ENCODE peak calls at places on chromosome 13, in seven cellular contexts. One of them, this sample, is unnamed.

GRCh38 chr13:97978661-97979450 is 25.4 kb downstream of the IPO5 start:
- DNase-seq in activated T-cell treated with anti-CD3 and anti-CD28 coated beads for 24 hours: no peak
- DNase-seq in glomerular endothelial cell: no peak
- DNase-seq in SK-MEL-5: no peak
- DNase-seq in sciatic nerve: no peak
- DNase-seq in AG09319: no peak
- DNase-seq in naive thymus-derived CD8-positive, alpha-beta T cell: no peak
- DNase-seq in this sample: no peak

GRCh38 chr13:48505597-48506091 is 27.2 kb downstream of the RCBTB2 start:
- DNase-seq in activated T-cell treated with anti-CD3 and anti-CD28 coated beads for 24 hours: peak
- DNase-seq in glomerular endothelial cell: no peak
- DNase-seq in SK-MEL-5: no peak
- DNase-seq in sciatic nerve: no peak
- DNase-seq in AG09319: peak
- DNase-seq in naive thymus-derived CD8-positive, alpha-beta T cell: peak
- DNase-seq in this sample: no peak

GRCh38 chr13:43915451-43915850 is 35.7 kb downstream of the LACC1 start:
- DNase-seq in activated T-cell treated with anti-CD3 and anti-CD28 coated beads for 24 hours: no peak
- DNase-seq in glomerular endothelial cell: no peak
- DNase-seq in SK-MEL-5: no peak
- DNase-seq in sciatic nerve: no peak
- DNase-seq in AG09319: no peak
- DNase-seq in naive thymus-derived CD8-positive, alpha-beta T cell: no peak
- DNase-seq in this sample: no peak

GRCh38 chr13:97855570-97855970 is 97.9 kb upstream of the IPO5 start:
- DNase-seq in activated T-cell treated with anti-CD3 and anti-CD28 coated beads for 24 hours: no peak
- DNase-seq in glomerular endothelial cell: peak
- DNase-seq in SK-MEL-5: peak
- DNase-seq in sciatic nerve: no peak
- DNase-seq in AG09319: peak
- DNase-seq in naive thymus-derived CD8-positive, alpha-beta T cell: no peak
- DNase-seq in this sample: no peak

GRCh38 chr13:109626386-109627171 is 159.8 kb downstream of the IRS2 start:
- DNase-seq in activated T-cell treated with anti-CD3 and anti-CD28 coated beads for 24 hours: no peak
- DNase-seq in glomerular endothelial cell: no peak
- DNase-seq in SK-MEL-5: no peak
- DNase-seq in sciatic nerve: no peak
- DNase-seq in AG09319: no peak
- DNase-seq in naive thymus-derived CD8-positive, alpha-beta T cell: no peak
- DNase-seq in this sample: no peak

GRCh38 chr13:21079761-21080730 is 18.7 kb upstream of the LATS2 start:
- DNase-seq in activated T-cell treated with anti-CD3 and anti-CD28 coated beads for 24 hours: no peak
- DNase-seq in glomerular endothelial cell: peak
- DNase-seq in SK-MEL-5: peak
- DNase-seq in sciatic nerve: no peak
- DNase-seq in AG09319: peak
- DNase-seq in naive thymus-derived CD8-positive, alpha-beta T cell: no peak
- DNase-seq in this sample: peak

GRCh38 chr13:91721413-91721812 is 323.0 kb downstream of the GPC5 start:
- DNase-seq in activated T-cell treated with anti-CD3 and anti-CD28 coated beads for 24 hours: no peak
- DNase-seq in glomerular endothelial cell: no peak
- DNase-seq in SK-MEL-5: no peak
- DNase-seq in sciatic nerve: no peak
- DNase-seq in AG09319: no peak
- DNase-seq in naive thymus-derived CD8-positive, alpha-beta T cell: no peak
- DNase-seq in this sample: no peak

GRCh38 chr13:40148103-40148502 is 492.6 kb downstream of the COG6 start:
- DNase-seq in activated T-cell treated with anti-CD3 and anti-CD28 coated beads for 24 hours: peak
- DNase-seq in glomerular endothelial cell: no peak
- DNase-seq in SK-MEL-5: no peak
- DNase-seq in sciatic nerve: no peak
- DNase-seq in AG09319: no peak
- DNase-seq in naive thymus-derived CD8-positive, alpha-beta T cell: peak
- DNase-seq in this sample: no peak

GRCh38 chr13:21478881-21479808 is 20.0 kb upstream of the ZDHHC20 start:
- DNase-seq in activated T-cell treated with anti-CD3 and anti-CD28 coated beads for 24 hours: peak
- DNase-seq in glomerular endothelial cell: peak
- DNase-seq in SK-MEL-5: peak
- DNase-seq in sciatic nerve: no peak
- DNase-seq in AG09319: peak
- DNase-seq in naive thymus-derived CD8-positive, alpha-beta T cell: peak
- DNase-seq in this sample: peak

GRCh38 chr13:76745246-76746200 is 140.7 kb downstream of the KCTD12 start:
- DNase-seq in activated T-cell treated with anti-CD3 and anti-CD28 coated beads for 24 hours: no peak
- DNase-seq in glomerular endothelial cell: no peak
- DNase-seq in SK-MEL-5: no peak
- DNase-seq in sciatic nerve: no peak
- DNase-seq in AG09319: no peak
- DNase-seq in naive thymus-derived CD8-positive, alpha-beta T cell: no peak
- DNase-seq in this sample: no peak

GRCh38 chr13:33174980-33175379 is 110.6 kb downstream of the STARD13 start:
- DNase-seq in activated T-cell treated with anti-CD3 and anti-CD28 coated beads for 24 hours: no peak
- DNase-seq in glomerular endothelial cell: no peak
- DNase-seq in SK-MEL-5: no peak
- DNase-seq in sciatic nerve: no peak
- DNase-seq in AG09319: peak
- DNase-seq in naive thymus-derived CD8-positive, alpha-beta T cell: no peak
- DNase-seq in this sample: no peak

GRCh38 chr13:105665284-105665683 is 870.2 kb downstream of the EFNB2 start:
- DNase-seq in activated T-cell treated with anti-CD3 and anti-CD28 coated beads for 24 hours: no peak
- DNase-seq in glomerular endothelial cell: no peak
- DNase-seq in SK-MEL-5: no peak
- DNase-seq in sciatic nerve: no peak
- DNase-seq in AG09319: no peak
- DNase-seq in naive thymus-derived CD8-positive, alpha-beta T cell: no peak
- DNase-seq in this sample: peak

GRCh38 chr13:68304287-68304893 is 1074.3 kb upstream of the PCDH9 start:
- DNase-seq in activated T-cell treated with anti-CD3 and anti-CD28 coated beads for 24 hours: no peak
- DNase-seq in glomerular endothelial cell: no peak
- DNase-seq in SK-MEL-5: peak
- DNase-seq in sciatic nerve: no peak
- DNase-seq in AG09319: no peak
- DNase-seq in naive thymus-derived CD8-positive, alpha-beta T cell: no peak
- DNase-seq in this sample: peak

GRCh38 chr13:75687145-75687763 is 51.1 kb downstream of the LMO7 start:
- DNase-seq in activated T-cell treated with anti-CD3 and anti-CD28 coated beads for 24 hours: no peak
- DNase-seq in glomerular endothelial cell: no peak
- DNase-seq in SK-MEL-5: peak
- DNase-seq in sciatic nerve: no peak
- DNase-seq in AG09319: no peak
- DNase-seq in naive thymus-derived CD8-positive, alpha-beta T cell: no peak
- DNase-seq in this sample: no peak

GRCh38 chr13:113002206-113002821 is 33.3 kb downstream of the MCF2L start:
- DNase-seq in activated T-cell treated with anti-CD3 and anti-CD28 coated beads for 24 hours: no peak
- DNase-seq in glomerular endothelial cell: no peak
- DNase-seq in SK-MEL-5: peak
- DNase-seq in sciatic nerve: no peak
- DNase-seq in AG09319: no peak
- DNase-seq in naive thymus-derived CD8-positive, alpha-beta T cell: no peak
- DNase-seq in this sample: no peak

GRCh38 chr13:110617326-110618072 is 2.2 kb downstream of the NAXD start:
- DNase-seq in activated T-cell treated with anti-CD3 and anti-CD28 coated beads for 24 hours: no peak
- DNase-seq in glomerular endothelial cell: no peak
- DNase-seq in SK-MEL-5: no peak
- DNase-seq in sciatic nerve: no peak
- DNase-seq in AG09319: peak
- DNase-seq in naive thymus-derived CD8-positive, alpha-beta T cell: no peak
- DNase-seq in this sample: no peak

GRCh38 chr13:97352815-97353214 is 81.2 kb upstream of the RAP2A start:
- DNase-seq in activated T-cell treated with anti-CD3 and anti-CD28 coated beads for 24 hours: no peak
- DNase-seq in glomerular endothelial cell: no peak
- DNase-seq in SK-MEL-5: no peak
- DNase-seq in sciatic nerve: no peak
- DNase-seq in AG09319: no peak
- DNase-seq in naive thymus-derived CD8-positive, alpha-beta T cell: no peak
- DNase-seq in this sample: no peak

GRCh38 chr13:44191504-44192171 is 182.0 kb upstream of the SERP2 start:
- DNase-seq in activated T-cell treated with anti-CD3 and anti-CD28 coated beads for 24 hours: peak
- DNase-seq in glomerular endothelial cell: peak
- DNase-seq in SK-MEL-5: peak
- DNase-seq in sciatic nerve: no peak
- DNase-seq in AG09319: peak
- DNase-seq in naive thymus-derived CD8-positive, alpha-beta T cell: peak
- DNase-seq in this sample: no peak

GRCh38 chr13:48318014-48318713 is 14.6 kb downstream of the RB1 start:
- DNase-seq in activated T-cell treated with anti-CD3 and anti-CD28 coated beads for 24 hours: no peak
- DNase-seq in glomerular endothelial cell: no peak
- DNase-seq in SK-MEL-5: no peak
- DNase-seq in sciatic nerve: peak
- DNase-seq in AG09319: no peak
- DNase-seq in naive thymus-derived CD8-positive, alpha-beta T cell: no peak
- DNase-seq in this sample: no peak

GRCh38 chr13:91184244-91184926 is 163.1 kb upstream of the MIR17HG start:
- DNase-seq in activated T-cell treated with anti-CD3 and anti-CD28 coated beads for 24 hours: no peak
- DNase-seq in glomerular endothelial cell: no peak
- DNase-seq in SK-MEL-5: no peak
- DNase-seq in sciatic nerve: no peak
- DNase-seq in AG09319: no peak
- DNase-seq in naive thymus-derived CD8-positive, alpha-beta T cell: no peak
- DNase-seq in this sample: no peak

This sample was measured in HS-5.